ENCODE peak calls at places on chromosomes 6 and 20, in four cellular contexts. U is GM12878, V is HL-60, F is K562. K is an unnamed sample.

GRCh38 chr6:166626177-166627038 is 643 bp downstream of the RPS6KA2 start:
- DNase-seq in U (no peak), V (no peak), F (no peak), K (peak)

GRCh38 chr20:55437778-55438417 is 567.4 kb downstream of the CBLN4 start:
- DNase-seq in V (no peak), U (no peak), F (no peak), K (no peak)

GRCh38 chr6:31128093-31128676 is 7.9 kb upstream of the CDSN start:
- DNase-seq in F (peak), V (peak), U (peak), K (peak)

GRCh38 chr6:26159417-26160273 is 72.4 kb downstream of the HFE start:
- DNase-seq in U (peak), F (peak), V (no peak), K (no peak)

GRCh38 chr20:48841861-48842529 is 14.2 kb upstream of the PREX1 start:
- DNase-seq in V (no peak), F (peak), U (no peak), K (no peak)

GRCh38 chr20:10596726-10597125 is 77.1 kb downstream of the JAG1 start:
- DNase-seq in U (no peak), V (no peak), F (no peak), K (no peak)

GRCh38 chr6:66896415-66896814 is 1189.4 kb upstream of the EYS start:
- DNase-seq in V (no peak), F (no peak), U (no peak), K (no peak)

GRCh38 chr6:159422041-159422984 is 253.1 kb downstream of the FNDC1 start:
- DNase-seq in F (no peak), U (no peak), V (no peak), K (no peak)

GRCh38 chr6:116764961-116765841 is at the start of gene FAM162B:
- DNase-seq in V (no peak), U (no peak), F (no peak), K (no peak)

GRCh38 chr6:44078795-44079671 is 48.2 kb downstream of the MRPL14 start:
- DNase-seq in V (peak), U (no peak), F (peak), K (no peak)

GRCh38 chr6:151436300-151436699 is 15.6 kb downstream of the RMND1 start:
- DNase-seq in U (no peak), F (no peak), V (no peak), K (no peak)

GRCh38 chr20:11569163-11569562 is 348.5 kb upstream of the BTBD3 start:
- DNase-seq in F (no peak), V (no peak), U (no peak), K (no peak)

GRCh38 chr6:42704251-42704936 is 18.0 kb downstream of the PRPH2 start:
- DNase-seq in V (no peak), U (no peak), F (peak), K (no peak)

GRCh38 chr20:1875762-1876161 is 19.4 kb upstream of the SIRPA start:
- DNase-seq in F (no peak), U (no peak), V (no peak), K (no peak)

GRCh38 chr20:9977629-9978028 is 57.2 kb upstream of the ANKEF1 start:
- DNase-seq in F (no peak), U (no peak), V (no peak), K (no peak)

GRCh38 chr6:25899580-25900408 is 25.8 kb upstream of the SLC17A3 start:
- DNase-seq in U (no peak), V (no peak), F (no peak), K (no peak)

GRCh38 chr6:41536884-41537347 is 9.3 kb upstream of the FOXP4 start:
- DNase-seq in F (peak), V (peak), U (no peak), K (no peak)

GRCh38 chr6:44667668-44668390 is 280.3 kb downstream of the CDC5L start:
- DNase-seq in V (no peak), U (no peak), F (peak), K (no peak)

GRCh38 chr6:43334466-43335095 is 26.0 kb upstream of the CRIP3 start:
- DNase-seq in V (no peak), U (no peak), F (peak), K (no peak)

GRCh38 chr6:163387317-163387716 is 27.2 kb upstream of the QKI start:
- DNase-seq in V (no peak), U (no peak), F (no peak), K (no peak)

GRCh38 chr6:46888031-46888430 is 33.7 kb downstream of the ADGRF5 start:
- DNase-seq in F (no peak), U (no peak), V (no peak), K (no peak)

GRCh38 chr6:63930848-63931247 is 295.2 kb downstream of the PHF3 start:
- DNase-seq in F (no peak), U (no peak), V (no peak), K (no peak)

GRCh38 chr20:57944988-57945387 is 235.2 kb upstream of the PMEPA1 start:
- DNase-seq in U (no peak), V (no peak), F (no peak), K (no peak)

DNA sequence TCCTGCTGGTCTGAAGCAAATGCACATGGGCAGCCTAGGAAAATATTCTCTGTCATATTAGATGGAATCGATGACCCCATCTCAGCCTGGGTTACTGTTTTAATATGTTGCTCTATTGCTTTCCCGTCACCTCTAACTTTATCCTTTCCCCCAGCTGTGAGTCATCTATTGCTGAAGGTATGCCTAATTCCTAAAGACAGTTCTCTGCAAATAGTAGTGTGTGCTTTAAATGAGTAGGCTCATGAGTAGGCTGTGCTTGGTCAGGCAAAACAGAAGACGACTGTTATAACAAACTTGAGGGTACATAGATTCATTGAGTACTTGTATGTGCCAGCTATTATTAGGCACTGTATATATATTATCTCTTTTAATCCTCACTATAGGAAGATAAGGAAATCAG is 47.2 kb downstream of the CTNNBL1 start:
- DNase-seq in F (no peak), V (no peak), U (no peak), K (no peak)
- TF ChIP-seq SPI1 in F (no peak), V (no peak), U (no peak), K (no peak)

GRCh38 chr6:36627141-36627540 is 33.0 kb downstream of the SRSF3 start:
- DNase-seq in F (no peak), U (no peak), V (no peak), K (no peak)
- TF ChIP-seq SPI1 in F (no peak), U (no peak), V (no peak), K (no peak)

DNA sequence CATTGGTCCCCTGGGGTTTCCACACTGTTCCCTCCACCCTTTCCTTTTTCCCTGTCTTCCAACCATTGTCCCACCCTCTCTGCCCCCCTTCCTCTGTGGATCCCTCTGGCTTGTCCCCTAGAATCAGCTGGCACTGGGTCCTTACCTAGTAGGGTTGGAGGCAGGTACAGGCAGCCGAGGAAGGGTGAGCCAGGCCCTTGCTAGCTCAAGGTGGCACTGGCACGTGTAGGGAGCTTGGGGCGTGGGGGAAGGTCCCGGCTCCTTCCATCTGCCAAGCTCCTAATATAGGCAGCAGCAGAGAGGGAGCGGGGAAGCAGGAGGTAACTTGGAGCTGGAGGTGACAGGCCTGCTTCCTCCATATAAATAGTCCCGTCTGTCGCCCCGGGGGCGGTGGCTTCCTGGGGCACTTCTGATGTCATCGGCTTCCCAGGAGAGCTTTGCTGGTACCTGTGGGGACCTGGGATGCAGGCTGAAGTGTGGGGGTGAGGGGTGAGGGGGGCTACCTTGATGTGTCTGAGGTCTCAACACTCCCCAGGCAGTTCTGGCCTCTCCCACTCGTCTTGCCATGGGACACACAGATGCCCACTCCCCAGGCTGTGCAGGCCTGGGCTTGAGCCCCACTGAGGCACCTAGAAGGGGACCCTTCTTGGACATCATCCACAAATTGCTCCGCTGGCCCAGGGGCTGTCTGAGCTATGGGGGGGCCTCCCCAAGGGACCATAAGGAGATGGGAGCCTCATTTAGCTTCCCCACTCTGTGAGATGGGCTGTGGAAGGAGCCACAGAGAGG is 155.3 kb upstream of the MLN start:
- DNase-seq in F (no peak), V (no peak), U (no peak), K (no peak)
- TF ChIP-seq SPI1 in F (no peak), V (no peak), U (no peak), K (no peak)

DNA sequence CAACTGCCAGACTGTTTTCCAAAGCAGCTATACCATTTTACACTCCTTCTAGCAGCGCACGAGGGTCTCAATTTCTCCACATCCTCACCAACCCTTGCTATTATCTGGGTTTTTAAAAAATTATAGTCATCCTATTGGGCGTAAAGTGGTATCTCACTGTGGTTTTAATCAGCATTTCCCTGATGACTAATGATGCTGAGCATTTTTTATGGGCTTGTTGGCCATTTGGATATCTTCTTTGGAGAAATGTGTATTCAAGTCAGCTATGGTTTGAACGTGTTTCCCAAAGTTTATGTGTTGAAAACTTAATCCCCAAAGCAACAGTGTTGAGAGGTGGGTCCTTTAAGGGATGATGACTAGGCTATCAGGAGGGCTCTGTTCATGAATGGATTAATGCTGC is 6.7 kb downstream of the MCUR1 start:
- DNase-seq in U (no peak), F (no peak), V (no peak), K (no peak)
- TF ChIP-seq SPI1 in U (no peak), F (no peak), V (no peak), K (no peak)

K was measured in GM12891.